ENCODE peak calls at places on chromosomes 3 and 15, in four cellular contexts. One of them, this sample, is unnamed.

GRCh38 chr3:142993958-142994442 is 7.4 kb upstream of the U2SURP start:
- DNase-seq in posterior vena cava: no peak
- DNase-seq in tibial artery: peak
- DNase-seq in neural crest cell: peak
- DNase-seq in this sample: peak

GRCh38 chr3:194095464-194095863 is 40.5 kb upstream of the HES1 start:
- DNase-seq in neural crest cell: no peak
- DNase-seq in tibial artery: peak
- DNase-seq in posterior vena cava: peak
- DNase-seq in this sample: no peak

GRCh38 chr15:91114301-91114700 is 14.2 kb downstream of the SV2B start:
- DNase-seq in neural crest cell: no peak
- DNase-seq in tibial artery: no peak
- DNase-seq in posterior vena cava: no peak
- DNase-seq in this sample: no peak

GRCh38 chr3:63387568-63387967 is 109.5 kb downstream of the SYNPR start:
- DNase-seq in tibial artery: no peak
- DNase-seq in posterior vena cava: no peak
- DNase-seq in neural crest cell: no peak
- DNase-seq in this sample: no peak

GRCh38 chr3:188868803-188869202 is 303.0 kb upstream of the TPRG1 start:
- DNase-seq in posterior vena cava: no peak
- DNase-seq in tibial artery: no peak
- DNase-seq in neural crest cell: no peak
- DNase-seq in this sample: no peak

GRCh38 chr3:58635371-58636285 is 30.9 kb downstream of the FAM3D start:
- DNase-seq in tibial artery: no peak
- DNase-seq in posterior vena cava: no peak
- DNase-seq in neural crest cell: no peak
- DNase-seq in this sample: no peak

GRCh38 chr15:69474291-69474690 is 21.7 kb downstream of the RPLP1 start:
- DNase-seq in neural crest cell: no peak
- DNase-seq in posterior vena cava: no peak
- DNase-seq in tibial artery: no peak
- DNase-seq in this sample: no peak

GRCh38 chr3:101902041-101902440 is 52.7 kb downstream of the NFKBIZ start:
- DNase-seq in neural crest cell: no peak
- DNase-seq in tibial artery: no peak
- DNase-seq in posterior vena cava: no peak
- DNase-seq in this sample: no peak

GRCh38 chr3:135929670-135930069 is 35.9 kb upstream of the PPP2R3A start:
- DNase-seq in tibial artery: peak
- DNase-seq in posterior vena cava: no peak
- DNase-seq in neural crest cell: no peak
- DNase-seq in this sample: no peak

GRCh38 chr3:129460155-129460554 is 20.1 kb downstream of the IFT122 start:
- DNase-seq in posterior vena cava: no peak
- DNase-seq in tibial artery: no peak
- DNase-seq in neural crest cell: no peak
- DNase-seq in this sample: no peak

GRCh38 chr3:133892546-133893231 is 3.0 kb downstream of the RAB6B start:
- DNase-seq in posterior vena cava: no peak
- DNase-seq in tibial artery: peak
- DNase-seq in neural crest cell: no peak
- DNase-seq in this sample: no peak

GRCh38 chr15:92663250-92663951 is 7.8 kb upstream of the FAM174B start:
- DNase-seq in tibial artery: no peak
- DNase-seq in posterior vena cava: no peak
- DNase-seq in neural crest cell: no peak
- DNase-seq in this sample: no peak

GRCh38 chr3:134250717-134251220 is at the start of gene RYK:
- DNase-seq in neural crest cell: peak
- DNase-seq in tibial artery: peak
- DNase-seq in posterior vena cava: peak
- DNase-seq in this sample: peak

GRCh38 chr15:90664650-90665287 is 52.4 kb upstream of the BLM start:
- DNase-seq in neural crest cell: no peak
- DNase-seq in posterior vena cava: peak
- DNase-seq in tibial artery: peak
- DNase-seq in this sample: no peak

GRCh38 chr3:129282727-129283327 is 4.2 kb downstream of the HMCES start:
- DNase-seq in posterior vena cava: no peak
- DNase-seq in neural crest cell: no peak
- DNase-seq in tibial artery: no peak
- DNase-seq in this sample: no peak

GRCh38 chr3:5126586-5126985 is 4.5 kb downstream of the ARL8B start:
- DNase-seq in neural crest cell: no peak
- DNase-seq in posterior vena cava: no peak
- DNase-seq in tibial artery: no peak
- DNase-seq in this sample: no peak

GRCh38 chr3:193764959-193765358 is 172.0 kb downstream of the OPA1 start:
- DNase-seq in neural crest cell: no peak
- DNase-seq in posterior vena cava: no peak
- DNase-seq in tibial artery: no peak
- DNase-seq in this sample: no peak

GRCh38 chr15:30991301-30992072 is at the start of gene MTMR10:
- DNase-seq in tibial artery: peak
- DNase-seq in neural crest cell: peak
- DNase-seq in posterior vena cava: peak
- DNase-seq in this sample: peak

GRCh38 chr3:76403556-76403955 is 618.2 kb upstream of the ZNF717 start:
- DNase-seq in neural crest cell: no peak
- DNase-seq in posterior vena cava: no peak
- DNase-seq in tibial artery: no peak
- DNase-seq in this sample: no peak

GRCh38 chr3:16177962-16178627 is 3.6 kb downstream of the GALNT15 start:
- DNase-seq in posterior vena cava: peak
- DNase-seq in tibial artery: peak
- DNase-seq in neural crest cell: peak
- DNase-seq in this sample: peak

GRCh38 chr3:136366289-136366688 is 116.1 kb downstream of the PCCB start:
- DNase-seq in posterior vena cava: no peak
- DNase-seq in neural crest cell: no peak
- DNase-seq in tibial artery: no peak
- DNase-seq in this sample: no peak

GRCh38 chr15:90956551-90957104 is 1.9 kb downstream of the RCCD1 start:
- DNase-seq in posterior vena cava: peak
- DNase-seq in tibial artery: peak
- DNase-seq in neural crest cell: peak
- DNase-seq in this sample: peak

GRCh38 chr15:42494998-42495360 is 455 bp upstream of the SNAP23 start:
- DNase-seq in tibial artery: peak
- DNase-seq in neural crest cell: no peak
- DNase-seq in posterior vena cava: no peak
- DNase-seq in this sample: no peak

This sample was measured in T-helper 9 cell.